ENCODE peak calls at places on chromosome 4, in eight cellular contexts. One of them, this sample, is unnamed.

GRCh38 chr4:83371936-83372335 is 37.3 kb upstream of the HPSE start:
- DNase-seq in H1: no peak
- DNase-seq in K562: no peak
- DNase-seq in WTC11: no peak
- DNase-seq in HCT116: no peak
- DNase-seq in endothelial cell of umbilical vein: no peak
- DNase-seq in HepG2: peak; percentile 49
- DNase-seq in A549: no peak
- DNase-seq in this sample: no peak

GRCh38 chr4:176102414-176102813 is 36.8 kb downstream of the WDR17 start:
- DNase-seq in H1: no peak
- DNase-seq in K562: no peak
- DNase-seq in WTC11: no peak
- DNase-seq in HCT116: no peak
- DNase-seq in endothelial cell of umbilical vein: no peak
- DNase-seq in HepG2: no peak
- DNase-seq in A549: no peak
- DNase-seq in this sample: no peak

GRCh38 chr4:11470709-11471441 is 42.2 kb upstream of the HS3ST1 start:
- DNase-seq in H1: no peak
- DNase-seq in K562: no peak
- DNase-seq in WTC11: no peak
- DNase-seq in HCT116: no peak
- DNase-seq in endothelial cell of umbilical vein: peak; percentile 21
- DNase-seq in HepG2: no peak
- DNase-seq in A549: no peak
- DNase-seq in this sample: no peak

GRCh38 chr4:8428288-8429097 is 12.0 kb downstream of the ACOX3 start:
- DNase-seq in H1: peak; percentile 100
- DNase-seq in K562: peak; percentile 88
- DNase-seq in WTC11: peak; percentile 93
- DNase-seq in HCT116: peak; percentile 63
- DNase-seq in endothelial cell of umbilical vein: peak; percentile 85
- DNase-seq in HepG2: peak; percentile 67
- DNase-seq in A549: peak; percentile 77
- DNase-seq in this sample: peak; percentile 92

GRCh38 chr4:124053872-124054538 is 657.4 kb downstream of the SPRY1 start:
- DNase-seq in H1: no peak
- DNase-seq in K562: no peak
- DNase-seq in WTC11: no peak
- DNase-seq in HCT116: no peak
- DNase-seq in endothelial cell of umbilical vein: no peak
- DNase-seq in HepG2: no peak
- DNase-seq in A549: no peak
- DNase-seq in this sample: no peak

GRCh38 chr4:168705121-168705520 is 208.3 kb downstream of the PALLD start:
- DNase-seq in H1: no peak
- DNase-seq in K562: no peak
- DNase-seq in WTC11: no peak
- DNase-seq in HCT116: no peak
- DNase-seq in endothelial cell of umbilical vein: no peak
- DNase-seq in HepG2: no peak
- DNase-seq in A549: no peak
- DNase-seq in this sample: no peak

GRCh38 chr4:129926936-129927335 is 831.0 kb downstream of the C4orf33 start:
- DNase-seq in H1: no peak
- DNase-seq in K562: no peak
- DNase-seq in WTC11: no peak
- DNase-seq in HCT116: no peak
- DNase-seq in endothelial cell of umbilical vein: peak; percentile 7
- DNase-seq in HepG2: no peak
- DNase-seq in A549: no peak
- DNase-seq in this sample: peak; percentile 47

GRCh38 chr4:2416564-2417195 is 1.8 kb downstream of the ZFYVE28 start:
- DNase-seq in H1: peak; percentile 80
- DNase-seq in K562: peak; percentile 83
- DNase-seq in WTC11: peak; percentile 73
- DNase-seq in HCT116: no peak
- DNase-seq in endothelial cell of umbilical vein: peak; percentile 41
- DNase-seq in HepG2: no peak
- DNase-seq in A549: no peak
- DNase-seq in this sample: peak; percentile 54

GRCh38 chr4:8906991-8907595 is 35.5 kb upstream of the HMX1 start:
- DNase-seq in H1: peak; percentile 40
- DNase-seq in K562: no peak
- DNase-seq in WTC11: no peak
- DNase-seq in HCT116: no peak
- DNase-seq in endothelial cell of umbilical vein: no peak
- DNase-seq in HepG2: no peak
- DNase-seq in A549: no peak
- DNase-seq in this sample: no peak

GRCh38 chr4:182878633-182879495 is 38.3 kb downstream of the DCTD start:
- DNase-seq in H1: no peak
- DNase-seq in K562: no peak
- DNase-seq in WTC11: no peak
- DNase-seq in HCT116: no peak
- DNase-seq in endothelial cell of umbilical vein: no peak
- DNase-seq in HepG2: peak; percentile 15
- DNase-seq in A549: no peak
- DNase-seq in this sample: no peak

GRCh38 chr4:89539797-89540711 is 232.5 kb upstream of the GPRIN3 start:
- DNase-seq in H1: no peak
- DNase-seq in K562: no peak
- DNase-seq in WTC11: no peak
- DNase-seq in HCT116: no peak
- DNase-seq in endothelial cell of umbilical vein: peak; percentile 69
- DNase-seq in HepG2: no peak
- DNase-seq in A549: no peak
- DNase-seq in this sample: no peak

GRCh38 chr4:3520276-3520675 is 11.9 kb downstream of the LRPAP1 start:
- DNase-seq in H1: no peak
- DNase-seq in K562: no peak
- DNase-seq in WTC11: peak; percentile 5
- DNase-seq in HCT116: no peak
- DNase-seq in endothelial cell of umbilical vein: no peak
- DNase-seq in HepG2: no peak
- DNase-seq in A549: no peak
- DNase-seq in this sample: no peak

GRCh38 chr4:1569461-1570151 is 114.5 kb downstream of the FAM53A start:
- DNase-seq in H1: no peak
- DNase-seq in K562: no peak
- DNase-seq in WTC11: peak; percentile 9
- DNase-seq in HCT116: no peak
- DNase-seq in endothelial cell of umbilical vein: no peak
- DNase-seq in HepG2: no peak
- DNase-seq in A549: no peak
- DNase-seq in this sample: no peak

GRCh38 chr4:184695178-184695896 is 38.6 kb downstream of the CENPU start:
- DNase-seq in H1: no peak
- DNase-seq in K562: no peak
- DNase-seq in WTC11: no peak
- DNase-seq in HCT116: no peak
- DNase-seq in endothelial cell of umbilical vein: no peak
- DNase-seq in HepG2: no peak
- DNase-seq in A549: no peak
- DNase-seq in this sample: no peak

GRCh38 chr4:153514001-153514526 is 47.9 kb downstream of the TMEM131L start:
- DNase-seq in H1: no peak
- DNase-seq in K562: no peak
- DNase-seq in WTC11: no peak
- DNase-seq in HCT116: peak; percentile 76
- DNase-seq in endothelial cell of umbilical vein: peak; percentile 79
- DNase-seq in HepG2: no peak
- DNase-seq in A549: peak; percentile 11
- DNase-seq in this sample: no peak

GRCh38 chr4:68021185-68021584 is 57.9 kb upstream of the TMPRSS11A start:
- DNase-seq in H1: no peak
- DNase-seq in K562: peak; percentile 2
- DNase-seq in WTC11: no peak
- DNase-seq in HCT116: peak; percentile 51
- DNase-seq in endothelial cell of umbilical vein: no peak
- DNase-seq in HepG2: no peak
- DNase-seq in A549: no peak
- DNase-seq in this sample: no peak

GRCh38 chr4:7323461-7323871 is 111.3 kb downstream of the PSAPL1 start:
- DNase-seq in H1: no peak
- DNase-seq in K562: no peak
- DNase-seq in WTC11: no peak
- DNase-seq in HCT116: no peak
- DNase-seq in endothelial cell of umbilical vein: no peak
- DNase-seq in HepG2: no peak
- DNase-seq in A549: no peak
- DNase-seq in this sample: no peak

GRCh38 chr4:115110191-115111166 is 2.9 kb downstream of the NDST4 start:
- DNase-seq in H1: no peak
- DNase-seq in K562: no peak
- DNase-seq in WTC11: no peak
- DNase-seq in HCT116: no peak
- DNase-seq in endothelial cell of umbilical vein: no peak
- DNase-seq in HepG2: no peak
- DNase-seq in A549: no peak
- DNase-seq in this sample: no peak
- TF ChIP-seq MAX in H1: no peak
- TF ChIP-seq MAX in K562: no peak
- TF ChIP-seq MAX in WTC11: no peak
- TF ChIP-seq MAX in HCT116: no peak
- TF ChIP-seq MAX in endothelial cell of umbilical vein: no peak
- TF ChIP-seq MAX in HepG2: no peak
- TF ChIP-seq MAX in A549: no peak
- TF ChIP-seq MAX in this sample: no peak

GRCh38 chr4:25913056-25913850 is 767 bp upstream of the SMIM20 start:
- DNase-seq in H1: no peak
- DNase-seq in K562: no peak
- DNase-seq in WTC11: no peak
- DNase-seq in HCT116: no peak
- DNase-seq in endothelial cell of umbilical vein: peak; percentile 15
- DNase-seq in HepG2: no peak
- DNase-seq in A549: no peak
- DNase-seq in this sample: no peak
- TF ChIP-seq MAX in H1: no peak
- TF ChIP-seq MAX in K562: no peak
- TF ChIP-seq MAX in WTC11: no peak
- TF ChIP-seq MAX in HCT116: no peak
- TF ChIP-seq MAX in endothelial cell of umbilical vein: no peak
- TF ChIP-seq MAX in HepG2: no peak
- TF ChIP-seq MAX in A549: no peak
- TF ChIP-seq MAX in this sample: no peak

DNA sequence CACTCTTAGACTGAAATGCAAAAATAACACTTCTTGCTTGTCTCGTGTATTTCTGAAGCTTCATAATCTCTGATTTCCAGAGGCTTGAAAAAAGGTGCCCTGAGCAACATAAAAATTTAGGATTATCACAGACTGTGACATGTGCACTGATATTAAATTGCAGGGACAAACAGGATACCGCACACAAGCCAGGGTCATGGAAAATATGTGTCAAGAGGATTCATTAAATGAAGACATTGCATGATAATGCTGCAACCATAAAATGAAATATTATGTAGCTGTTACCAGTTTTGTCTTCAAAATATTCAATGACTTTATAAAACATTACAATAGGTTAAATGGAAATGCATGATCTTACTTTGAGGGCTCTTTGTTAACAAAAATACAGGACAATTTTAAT is 328.0 kb downstream of the KCTD8 start:
- DNase-seq in H1: no peak
- DNase-seq in K562: no peak
- DNase-seq in WTC11: no peak
- DNase-seq in HCT116: no peak
- DNase-seq in endothelial cell of umbilical vein: no peak
- DNase-seq in HepG2: no peak
- DNase-seq in A549: no peak
- DNase-seq in this sample: no peak
- TF ChIP-seq MAX in H1: no peak
- TF ChIP-seq MAX in K562: no peak
- TF ChIP-seq MAX in WTC11: no peak
- TF ChIP-seq MAX in HCT116: no peak
- TF ChIP-seq MAX in endothelial cell of umbilical vein: no peak
- TF ChIP-seq MAX in HepG2: no peak
- TF ChIP-seq MAX in A549: no peak
- TF ChIP-seq MAX in this sample: no peak

GRCh38 chr4:40255722-40256281 is 59.0 kb downstream of the RHOH start:
- DNase-seq in H1: no peak
- DNase-seq in K562: peak; percentile 23
- DNase-seq in WTC11: no peak
- DNase-seq in HCT116: peak; percentile 97
- DNase-seq in endothelial cell of umbilical vein: peak; percentile 96
- DNase-seq in HepG2: peak; percentile 71
- DNase-seq in A549: peak; percentile 96
- DNase-seq in this sample: peak; percentile 35

GRCh38 chr4:40258624-40259023 is 61.8 kb downstream of the RHOH start:
- DNase-seq in H1: no peak
- DNase-seq in K562: no peak
- DNase-seq in WTC11: no peak
- DNase-seq in HCT116: no peak
- DNase-seq in endothelial cell of umbilical vein: no peak
- DNase-seq in HepG2: no peak
- DNase-seq in A549: no peak
- DNase-seq in this sample: no peak

GRCh38 chr4:40256329-40256728 is 59.5 kb downstream of the RHOH start:
- DNase-seq in H1: no peak
- DNase-seq in K562: no peak
- DNase-seq in WTC11: no peak
- DNase-seq in HCT116: no peak
- DNase-seq in endothelial cell of umbilical vein: no peak
- DNase-seq in HepG2: no peak
- DNase-seq in A549: no peak
- DNase-seq in this sample: no peak

GRCh38 chr4:40253906-40254305 is 57.1 kb downstream of the RHOH start:
- DNase-seq in H1: no peak
- DNase-seq in K562: no peak
- DNase-seq in WTC11: no peak
- DNase-seq in HCT116: no peak
- DNase-seq in endothelial cell of umbilical vein: no peak
- DNase-seq in HepG2: no peak
- DNase-seq in A549: no peak
- DNase-seq in this sample: no peak

DNA sequence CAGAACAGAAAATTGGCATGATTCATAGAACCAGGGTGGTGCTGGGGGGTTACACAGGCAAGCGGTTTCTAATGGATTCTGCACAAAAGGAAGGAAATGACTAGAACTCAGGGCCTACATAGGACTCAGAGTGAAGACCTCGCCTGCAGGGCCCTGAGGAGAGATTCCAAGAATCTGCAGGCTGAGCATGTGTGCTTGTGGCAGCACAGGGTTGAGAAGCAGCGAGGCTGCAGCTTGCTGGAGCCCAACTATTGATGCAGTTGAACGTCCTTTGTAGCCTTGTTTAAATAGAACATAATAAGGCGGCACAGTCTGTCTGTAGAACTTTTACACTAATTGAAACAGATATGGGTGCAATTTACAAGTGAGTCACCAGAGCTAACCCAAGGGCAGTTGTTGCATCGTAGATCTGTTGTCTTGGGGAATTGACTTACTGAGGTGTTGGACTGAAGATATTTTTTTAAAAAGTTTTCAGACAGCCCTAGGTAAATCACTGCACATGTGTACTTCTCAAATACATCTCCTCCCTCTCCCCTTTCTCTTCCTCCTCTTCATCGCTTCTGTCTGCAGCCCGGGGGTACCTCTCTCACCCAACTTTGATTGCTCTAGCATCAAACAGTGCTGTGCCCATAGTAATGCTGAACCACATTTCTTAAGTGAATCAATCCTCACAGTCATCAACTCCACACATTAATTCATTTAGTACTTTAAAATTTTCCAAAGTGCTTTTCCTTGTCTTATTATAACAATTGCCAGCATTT is 58.3 kb downstream of the RHOH start:
- DNase-seq in H1: no peak
- DNase-seq in K562: no peak
- DNase-seq in WTC11: no peak
- DNase-seq in HCT116: peak; percentile 71
- DNase-seq in endothelial cell of umbilical vein: peak; percentile 71
- DNase-seq in HepG2: peak; percentile 9
- DNase-seq in A549: peak; percentile 76
- DNase-seq in this sample: peak; percentile 47
- TF ChIP-seq MAX in H1: no peak
- TF ChIP-seq MAX in K562: no peak
- TF ChIP-seq MAX in WTC11: no peak
- TF ChIP-seq MAX in HCT116: peak; percentile 30
- TF ChIP-seq MAX in endothelial cell of umbilical vein: no peak
- TF ChIP-seq MAX in HepG2: no peak
- TF ChIP-seq MAX in A549: peak; percentile 60
- TF ChIP-seq MAX in this sample: no peak

This sample was measured in NB4.